ENCODE peak calls at places on chromosomes 11 and 22, in six cellular contexts. N, W, C, K, Q and F are unnamed samples.

GRCh38 chr11:94557992-94558391 is 9.2 kb upstream of the PIWIL4 start:
- DNase-seq in C (no peak), K (no peak), Q (no peak), W (no peak), N (no peak), F (no peak)

GRCh38 chr22:19124377-19124776 is 2.2 kb upstream of the DGCR2 start:
- DNase-seq in Q (no peak), K (no peak), C (no peak), W (no peak), N (no peak), F (no peak)

GRCh38 chr11:112162761-112163669 is 879 bp downstream of the IL18 start:
- DNase-seq in N (no peak), Q (no peak), K (no peak), C (peak), W (no peak), F (peak)

GRCh38 chr11:9619971-9620370 is 43.9 kb upstream of the SWAP70 start:
- DNase-seq in K (no peak), C (no peak), N (no peak), Q (no peak), W (no peak), F (no peak)

GRCh38 chr11:44992774-44993173 is 42.1 kb upstream of the TP53I11 start:
- DNase-seq in W (no peak), C (no peak), N (no peak), K (no peak), Q (no peak), F (no peak)

GRCh38 chr11:128772814-128773213 is 78.9 kb downstream of the FLI1 start:
- DNase-seq in Q (no peak), N (peak), C (no peak), K (peak), W (no peak), F (no peak)

GRCh38 chr22:30309981-30310672 is 16.6 kb downstream of the TBC1D10A start:
- DNase-seq in C (peak), K (no peak), N (no peak), Q (no peak), W (peak), F (peak)

GRCh38 chr11:64742940-64743590 is 877 bp downstream of the RASGRP2 start:
- DNase-seq in K (peak), W (peak), Q (no peak), C (peak), N (peak), F (no peak)

GRCh38 chr11:43941257-43941879 is 1.1 kb upstream of the C11orf96 start:
- DNase-seq in N (no peak), K (no peak), C (no peak), Q (no peak), W (peak), F (peak)

GRCh38 chr11:120894207-120894989 is 129.5 kb upstream of the TBCEL start:
- DNase-seq in W (no peak), Q (no peak), N (no peak), C (no peak), K (no peak), F (no peak)

GRCh38 chr11:118998388-118998717 is 415 bp downstream of the CENATAC start:
- DNase-seq in K (no peak), N (no peak), C (no peak), W (no peak), Q (no peak), F (no peak)